ENCODE peak calls at places on chromosomes 2 and 18, in four cellular contexts. N is HepG2, E is GM12878, G is K562. W is an unnamed sample.

GRCh38 chr2:177989029-177989885 is 83.3 kb downstream of the PDE11A start:
- DNase-seq in N (no peak), E (no peak), G (no peak), W (no peak)

GRCh38 chr2:203310688-203311087 is 17.5 kb upstream of the ABI2 start:
- DNase-seq in N (no peak), E (no peak), G (no peak), W (no peak)

GRCh38 chr18:29644276-29644675 is 1398.3 kb downstream of the DSC3 start:
- DNase-seq in N (no peak), E (no peak), G (no peak), W (no peak)

GRCh38 chr2:219506802-219507554 is 7.3 kb upstream of the ASIC4 start:
- DNase-seq in N (no peak), E (no peak), G (no peak), W (no peak)

GRCh38 chr2:127104881-127105655 is 1.9 kb downstream of the BIN1 start:
- DNase-seq in N (no peak), E (no peak), G (no peak), W (no peak)

GRCh38 chr2:12770569-12770968 is 53.8 kb downstream of the TRIB2 start:
- DNase-seq in N (no peak), E (no peak), G (no peak), W (no peak)

GRCh38 chr2:85189606-85190270 is 56.5 kb downstream of the TCF7L1 start:
- DNase-seq in N (peak), E (no peak), G (no peak), W (no peak)

GRCh38 chr2:207772081-207772843 is 2.6 kb upstream of the FZD5 start:
- DNase-seq in N (no peak), E (no peak), G (peak), W (no peak)

GRCh38 chr2:128776461-128776971 is 457.8 kb upstream of the HS6ST1 start:
- DNase-seq in N (no peak), E (no peak), G (no peak), W (no peak)

GRCh38 chr2:4219121-4219520 is 515.7 kb downstream of the DCDC2C start:
- DNase-seq in N (no peak), E (no peak), G (no peak), W (no peak)

GRCh38 chr2:11683966-11684365 is 14.0 kb upstream of the NTSR2 start:
- DNase-seq in N (no peak), E (no peak), G (no peak), W (no peak)

GRCh38 chr2:86068098-86069047 is 37.3 kb downstream of the POLR1A start:
- DNase-seq in N (no peak), E (no peak), G (no peak), W (no peak)

GRCh38 chr2:199940373-199940772 is 14.9 kb downstream of the TYW5 start:
- DNase-seq in N (peak), E (no peak), G (no peak), W (no peak)

GRCh38 chr2:108404784-108405397 is 27.1 kb downstream of the SULT1C4 start:
- DNase-seq in N (no peak), E (no peak), G (no peak), W (no peak)

GRCh38 chr18:74139888-74140287 is 7.7 kb downstream of the FBXO15 start:
- DNase-seq in N (no peak), E (no peak), G (peak), W (no peak)

GRCh38 chr2:140597836-140598235 is 1533.0 kb downstream of the LRP1B start:
- DNase-seq in N (no peak), E (no peak), G (no peak), W (no peak)

GRCh38 chr18:13353424-13353823 is 134.9 kb downstream of the LDLRAD4 start:
- DNase-seq in N (no peak), E (no peak), G (no peak), W (no peak)

GRCh38 chr2:232349946-232350635 is 28.5 kb upstream of the ALPP start:
- DNase-seq in N (no peak), E (no peak), G (no peak), W (no peak)

GRCh38 chr18:26488417-26489009 is 59.8 kb downstream of the KCTD1 start:
- DNase-seq in N (no peak), E (no peak), G (no peak), W (peak)

GRCh38 chr2:8408560-8409460 is 273.0 kb upstream of the ID2 start:
- DNase-seq in N (no peak), E (peak), G (no peak), W (no peak)

GRCh38 chr18:2513616-2514015 is 57.7 kb downstream of the METTL4 start:
- DNase-seq in N (no peak), E (no peak), G (no peak), W (no peak)

DNA sequence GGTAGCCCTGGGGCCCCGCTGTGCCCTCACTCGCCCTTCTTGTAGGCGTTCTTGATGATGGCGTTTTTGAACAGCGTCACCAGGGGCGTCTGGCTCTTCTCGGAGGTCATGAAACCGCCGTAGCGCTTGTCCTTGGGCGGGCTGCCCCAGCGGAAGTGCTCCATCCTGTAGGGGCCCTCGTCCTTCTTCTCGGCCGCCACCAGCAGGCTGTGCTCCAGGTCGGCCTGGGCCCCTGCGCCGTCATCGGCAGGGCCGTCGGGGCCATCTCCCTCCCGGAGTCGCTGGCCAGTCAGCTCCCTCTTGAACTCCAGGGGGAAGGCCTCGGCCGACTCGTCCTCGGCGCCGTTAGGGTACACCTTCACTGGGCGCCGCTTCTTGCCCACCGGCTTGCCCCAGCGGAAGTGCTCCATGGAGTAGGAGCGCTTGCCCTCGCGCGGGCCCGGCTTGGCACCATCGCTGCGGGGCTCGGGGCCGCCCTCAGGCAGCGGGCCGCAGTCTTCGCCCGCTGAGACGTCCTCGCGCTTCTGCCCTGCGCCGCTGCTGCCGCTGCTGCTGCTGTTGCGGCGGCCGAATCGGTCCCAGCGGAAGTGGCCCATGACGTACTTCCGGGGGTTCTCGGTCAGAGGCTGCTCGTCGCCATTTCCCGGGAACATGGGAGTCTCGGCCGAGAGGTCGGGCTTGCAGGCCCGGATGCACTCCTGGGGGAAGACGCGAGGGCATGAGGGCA is 7.2 kb downstream of the POMC start:
- DNase-seq in N (no peak), E (no peak), G (no peak), W (no peak)
- TF ChIP-seq FOXK2 in N (no peak), E (no peak), G (no peak), W (no peak)

DNA sequence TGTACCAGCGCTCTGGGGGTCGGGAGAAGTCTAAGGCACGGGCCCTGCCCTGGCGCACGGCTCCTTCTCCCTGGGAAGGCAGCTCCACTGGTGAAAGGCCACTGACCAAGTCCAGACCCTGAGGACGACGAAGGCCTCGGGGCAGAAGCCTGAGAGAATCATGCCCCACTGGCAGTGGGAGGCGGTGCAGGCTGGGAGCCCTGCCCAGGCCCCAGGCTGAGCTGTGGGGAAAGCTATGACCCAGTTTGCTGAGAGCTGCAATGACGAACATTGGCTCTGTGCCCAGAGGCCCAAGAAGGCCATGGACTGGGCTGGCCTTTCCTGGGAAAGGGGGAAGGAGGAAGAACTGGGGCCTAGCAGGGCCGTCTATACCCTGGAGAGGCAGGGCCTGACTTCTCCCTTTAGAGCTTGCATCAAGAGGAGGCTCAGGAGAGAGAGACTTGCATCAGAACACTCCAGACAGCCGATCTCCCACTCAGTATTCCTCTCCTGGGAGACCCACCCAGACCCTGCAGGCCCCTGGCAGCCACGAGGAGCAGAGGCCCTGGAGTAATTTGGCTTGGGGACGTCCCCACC is 32.9 kb downstream of the HS1BP3 start:
- DNase-seq in N (peak), E (no peak), G (peak), W (peak)
- TF ChIP-seq FOXK2 in N (no peak), E (no peak), G (no peak), W (no peak)

DNA sequence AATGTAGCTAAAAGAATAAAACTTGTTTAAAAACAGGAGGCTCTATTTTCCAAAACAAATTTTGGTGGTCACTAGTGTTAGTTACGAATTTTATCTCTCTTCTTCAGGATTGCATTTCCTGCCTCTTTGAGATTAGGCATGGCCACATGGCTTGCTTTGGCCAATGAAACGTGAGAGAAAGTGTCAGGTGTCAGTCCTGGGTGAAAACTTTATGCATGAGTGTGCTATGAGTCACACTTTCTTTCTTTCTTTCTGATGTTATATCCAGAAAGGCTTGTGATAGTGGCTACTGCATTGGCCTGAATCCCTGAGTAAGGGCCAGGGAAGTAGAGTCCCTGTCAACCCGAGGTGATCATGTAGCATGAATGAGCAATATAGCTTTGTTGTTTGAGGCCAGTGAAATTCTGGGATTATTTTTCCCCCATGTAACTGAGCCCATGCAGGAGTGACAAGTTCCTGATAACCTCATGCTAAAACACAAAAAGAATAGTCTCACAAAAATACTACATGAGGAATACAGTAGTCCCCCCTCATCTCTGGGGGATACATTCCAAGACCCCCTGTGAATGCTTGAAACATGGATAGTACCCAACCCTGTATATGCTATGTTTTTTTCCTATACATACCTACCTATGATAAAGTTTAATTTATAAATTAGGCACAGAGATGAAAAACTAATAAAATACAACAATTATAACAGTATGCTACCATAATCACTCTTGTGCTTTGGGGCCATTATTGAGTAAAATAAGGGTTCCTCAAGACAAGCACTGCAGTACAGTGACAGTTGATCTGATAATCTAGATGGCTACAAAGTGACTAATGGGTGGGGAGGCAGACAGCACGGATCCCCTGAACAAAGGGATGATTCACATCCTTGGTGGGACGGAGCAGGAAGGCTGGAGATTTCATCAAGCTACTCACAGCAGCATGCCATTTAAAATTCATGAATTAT is 109.5 kb downstream of the CDC42EP3 start:
- DNase-seq in N (peak), E (no peak), G (peak), W (peak)
- TF ChIP-seq FOXK2 in N (no peak), E (no peak), G (peak), W (no peak)

GRCh38 chr18:70781860-70782453 is 493.1 kb downstream of the SOCS6 start:
- DNase-seq in N (peak), E (peak), G (peak), W (peak)
- TF ChIP-seq FOXK2 in N (no peak), E (no peak), G (no peak), W (no peak)

GRCh38 chr2:96116879-96117533 is 635 bp upstream of the ADRA2B start:
- DNase-seq in N (no peak), E (no peak), G (peak), W (peak)

GRCh38 chr2:96114903-96115581 is 1.3 kb downstream of the ADRA2B start:
- DNase-seq in N (no peak), E (no peak), G (no peak), W (no peak)

GRCh38 chr2:96115631-96116423 is 544 bp downstream of the ADRA2B start:
- DNase-seq in N (no peak), E (no peak), G (no peak), W (no peak)

GRCh38 chr2:96117701-96118588 is 1.6 kb upstream of the ADRA2B start:
- DNase-seq in N (no peak), E (no peak), G (peak), W (no peak)

DNA sequence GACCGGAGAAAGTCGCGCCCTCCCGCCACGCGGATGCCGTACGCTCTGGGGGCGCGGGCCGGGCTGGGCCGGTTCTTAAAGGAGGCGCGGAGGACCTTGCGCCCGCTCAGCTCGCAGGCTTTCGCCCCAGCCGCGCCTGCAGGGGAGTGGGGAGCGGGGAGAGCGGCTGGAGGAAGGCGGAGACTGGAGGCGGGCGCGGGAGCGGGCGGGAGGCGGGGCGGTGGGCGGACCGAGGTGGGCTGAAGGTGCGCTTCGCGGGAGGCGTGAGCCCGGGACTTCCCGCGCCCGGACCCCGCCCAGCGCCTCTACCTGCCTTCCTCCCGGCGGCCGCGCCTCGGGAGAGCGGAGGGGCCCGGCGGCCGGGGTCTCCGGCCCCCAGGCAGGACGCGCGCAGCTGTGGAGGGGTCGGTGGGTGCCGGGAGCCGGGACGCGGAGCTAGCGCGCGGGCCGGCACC is at the start of gene ADRA2B:
- DNase-seq in N (no peak), E (no peak), G (peak), W (peak)
- TF ChIP-seq FOXK2 in N (no peak), E (no peak), G (no peak), W (no peak)

GRCh38 chr2:71471276-71471675 is 17.9 kb downstream of the DYSF start:
- DNase-seq in N (no peak), E (no peak), G (no peak), W (no peak)
- TF ChIP-seq FOXK2 in N (no peak), E (no peak), G (no peak), W (no peak)

W was measured in HEK293T.